ENCODE peak calls at places on chromosomes 5 and 9, in four cellular contexts. One of them, this sample, is unnamed.

GRCh38 chr5:78554595-78554994 is 94.0 kb downstream of the LHFPL2 start:
- DNase-seq in non-pigmented ciliary epithelial cell: no peak
- DNase-seq in CD4-positive, CD25-positive, alpha-beta regulatory T cell: no peak
- DNase-seq in epithelial cell of proximal tubule: no peak
- DNase-seq in this sample: no peak

GRCh38 chr5:89289604-89290003 is 406.6 kb upstream of the MEF2C start:
- DNase-seq in non-pigmented ciliary epithelial cell: peak
- DNase-seq in CD4-positive, CD25-positive, alpha-beta regulatory T cell: no peak
- DNase-seq in epithelial cell of proximal tubule: no peak
- DNase-seq in this sample: peak

GRCh38 chr9:137731947-137732813 is 113.4 kb downstream of the EHMT1 start:
- DNase-seq in non-pigmented ciliary epithelial cell: no peak
- DNase-seq in CD4-positive, CD25-positive, alpha-beta regulatory T cell: no peak
- DNase-seq in epithelial cell of proximal tubule: no peak
- DNase-seq in this sample: no peak

GRCh38 chr5:139137703-139138102 is 60.5 kb downstream of the SIL1 start:
- DNase-seq in non-pigmented ciliary epithelial cell: no peak
- DNase-seq in CD4-positive, CD25-positive, alpha-beta regulatory T cell: peak
- DNase-seq in epithelial cell of proximal tubule: peak
- DNase-seq in this sample: no peak

GRCh38 chr5:154603978-154604679 is 126.1 kb upstream of the HAND1 start:
- DNase-seq in non-pigmented ciliary epithelial cell: no peak
- DNase-seq in CD4-positive, CD25-positive, alpha-beta regulatory T cell: no peak
- DNase-seq in epithelial cell of proximal tubule: no peak
- DNase-seq in this sample: no peak

GRCh38 chr5:142492781-142493281 is 168.0 kb upstream of the SPRY4 start:
- DNase-seq in non-pigmented ciliary epithelial cell: no peak
- DNase-seq in CD4-positive, CD25-positive, alpha-beta regulatory T cell: no peak
- DNase-seq in epithelial cell of proximal tubule: no peak
- DNase-seq in this sample: no peak

GRCh38 chr5:41695920-41696582 is 174.2 kb downstream of the OXCT1 start:
- DNase-seq in non-pigmented ciliary epithelial cell: no peak
- DNase-seq in CD4-positive, CD25-positive, alpha-beta regulatory T cell: peak
- DNase-seq in epithelial cell of proximal tubule: no peak
- DNase-seq in this sample: no peak

GRCh38 chr9:115144706-115145105 is 26.7 kb upstream of the TNC start:
- DNase-seq in non-pigmented ciliary epithelial cell: no peak
- DNase-seq in CD4-positive, CD25-positive, alpha-beta regulatory T cell: no peak
- DNase-seq in epithelial cell of proximal tubule: no peak
- DNase-seq in this sample: no peak

GRCh38 chr9:127215266-127216209 is 49.0 kb upstream of the GARNL3 start:
- DNase-seq in non-pigmented ciliary epithelial cell: no peak
- DNase-seq in CD4-positive, CD25-positive, alpha-beta regulatory T cell: no peak
- DNase-seq in epithelial cell of proximal tubule: no peak
- DNase-seq in this sample: no peak

GRCh38 chr9:9557804-9558334 is 1054.9 kb downstream of the PTPRD start:
- DNase-seq in non-pigmented ciliary epithelial cell: no peak
- DNase-seq in CD4-positive, CD25-positive, alpha-beta regulatory T cell: no peak
- DNase-seq in epithelial cell of proximal tubule: no peak
- DNase-seq in this sample: no peak